ENCODE peak calls at places on chromosomes 5 and 9, in eight cellular contexts. E is fibroblast of pulmonary artery, K is lower lobe of right lung, U is type B pancreatic cell, I is HCT116, L is WTC11, R is body of pancreas, W is GM12865. N is an unnamed sample.

GRCh38 chr5:78758169-78758839 is 109.7 kb upstream of the LHFPL2 start:
- DNase-seq in E (no peak), K (no peak), U (no peak), I (no peak), L (no peak), R (no peak), W (peak), N (no peak)

GRCh38 chr5:158174918-158175663 is 316.1 kb upstream of the CLINT1 start:
- DNase-seq in E (peak), K (peak), U (peak), I (peak), L (peak), R (peak), W (peak), N (no peak)

GRCh38 chr9:115333671-115334070 is 215.7 kb upstream of the TNC start:
- DNase-seq in E (no peak), K (no peak), U (no peak), I (no peak), L (no peak), R (no peak), W (no peak), N (no peak)

GRCh38 chr9:91131433-91131839 is 230.3 kb downstream of the AUH start:
- DNase-seq in E (peak), K (no peak), U (no peak), I (peak), L (no peak), R (peak), W (peak), N (no peak)

GRCh38 chr5:136906545-136906944 is 541.2 kb upstream of the TRPC7 start:
- DNase-seq in E (no peak), K (no peak), U (no peak), I (no peak), L (no peak), R (no peak), W (no peak), N (no peak)

GRCh38 chr9:131100445-131100844 is 4.1 kb downstream of the AIF1L start:
- DNase-seq in E (peak), K (no peak), U (no peak), I (no peak), L (no peak), R (no peak), W (no peak), N (no peak)

GRCh38 chr9:103364753-103365152 is 369.6 kb downstream of the CYLC2 start:
- DNase-seq in E (peak), K (no peak), U (no peak), I (no peak), L (no peak), R (no peak), W (no peak), N (no peak)

GRCh38 chr9:22238809-22239684 is 207.6 kb upstream of the DMRTA1 start:
- DNase-seq in E (peak), K (no peak), U (no peak), I (peak), L (no peak), R (no peak), W (peak), N (no peak)

GRCh38 chr5:140322751-140323731 is 20.1 kb upstream of the PFDN1 start:
- DNase-seq in E (peak), K (no peak), U (no peak), I (no peak), L (no peak), R (peak), W (peak), N (peak)

GRCh38 chr9:127567898-127568617 is 44.0 kb upstream of the STXBP1 start:
- DNase-seq in E (no peak), K (no peak), U (no peak), I (no peak), L (peak), R (no peak), W (no peak), N (no peak)

GRCh38 chr5:177550120-177550519 is 4.2 kb downstream of the FAM193B start:
- DNase-seq in E (no peak), K (no peak), U (no peak), I (no peak), L (no peak), R (no peak), W (no peak), N (no peak)

GRCh38 chr5:79984363-79984762 is 6.7 kb downstream of the MTX3 start:
- DNase-seq in E (no peak), K (no peak), U (no peak), I (no peak), L (no peak), R (no peak), W (no peak), N (no peak)

DNA sequence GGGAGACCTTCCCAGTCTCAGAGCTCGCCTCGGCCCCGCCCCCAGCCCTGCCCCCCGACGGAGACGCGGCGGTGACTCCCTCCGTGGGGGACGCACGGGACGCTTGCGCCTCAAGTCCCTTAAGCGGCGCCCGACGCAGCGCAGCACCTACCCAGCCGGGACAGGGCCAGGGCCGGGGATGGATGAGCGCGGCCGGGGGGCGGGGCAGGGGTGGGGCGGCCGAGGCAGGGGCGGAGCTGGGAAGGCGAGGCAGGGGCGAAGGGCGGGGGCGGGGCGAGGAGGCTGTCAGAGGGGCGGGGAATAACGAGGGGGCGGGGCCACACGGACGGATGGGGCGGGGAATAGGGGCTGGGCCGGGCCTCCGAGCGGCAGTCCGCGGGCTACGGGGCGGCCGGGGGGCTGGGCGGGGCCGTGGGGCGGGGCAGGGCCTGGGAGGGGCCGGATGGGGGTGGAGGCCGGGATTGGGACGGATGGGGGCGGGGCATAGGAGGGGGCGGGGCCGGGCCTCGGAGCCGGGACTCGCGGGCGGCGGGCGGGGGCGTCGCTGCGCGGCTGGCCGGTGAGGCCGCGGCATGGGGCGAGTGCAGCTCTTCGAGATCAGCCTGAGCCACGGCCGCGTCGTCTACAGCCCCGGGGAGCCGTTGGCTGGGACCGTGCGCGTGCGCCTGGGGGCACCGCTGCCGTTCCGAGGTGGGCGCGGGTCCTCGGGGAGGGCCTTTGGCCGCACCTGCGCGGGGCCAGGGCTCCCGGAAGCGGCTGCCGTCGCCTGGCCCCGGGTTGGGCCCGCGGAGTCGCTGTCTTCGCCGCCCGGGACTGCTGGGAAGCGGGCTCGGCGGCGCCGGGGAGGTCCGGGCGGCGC is at the start of gene ARRDC1:
- DNase-seq in E (peak), K (peak), U (peak), I (peak), L (peak), R (peak), W (peak), N (peak)
- TF ChIP-seq CTCF in E (no peak), K (no peak), U (no peak), I (no peak), L (no peak), R (no peak), W (no peak), N (no peak)

DNA sequence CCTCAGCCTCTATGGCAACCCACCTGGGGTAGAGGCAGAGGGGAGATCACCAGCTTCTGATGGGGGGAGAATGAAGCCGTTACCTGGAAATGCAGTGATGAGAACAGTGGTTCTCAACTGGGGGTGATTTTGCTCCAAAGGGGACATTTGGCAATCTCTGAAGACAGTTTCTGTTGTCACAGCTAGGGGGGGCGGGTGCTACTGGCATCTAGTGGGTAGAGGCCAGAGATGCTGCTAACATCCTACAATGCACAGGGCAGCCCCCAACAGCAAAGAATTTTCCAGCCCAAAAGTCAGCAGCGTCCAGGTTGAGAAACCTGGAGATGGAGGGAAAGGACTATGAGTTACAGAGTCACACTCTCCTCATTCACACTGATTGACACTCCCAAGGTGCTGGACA is 84.5 kb downstream of the FGF1 start:
- DNase-seq in E (no peak), K (no peak), U (no peak), I (no peak), L (peak), R (no peak), W (no peak), N (no peak)
- TF ChIP-seq CTCF in E (no peak), K (no peak), U (no peak), I (peak), L (no peak), R (no peak), W (no peak), N (no peak)

GRCh38 chr5:91224459-91224858 is 158.7 kb downstream of the ARRDC3 start:
- DNase-seq in E (no peak), K (no peak), U (no peak), I (no peak), L (no peak), R (no peak), W (no peak), N (no peak)

GRCh38 chr5:91223886-91224285 is 159.2 kb downstream of the ARRDC3 start:
- DNase-seq in E (peak), K (no peak), U (no peak), I (no peak), L (no peak), R (no peak), W (no peak), N (no peak)

GRCh38 chr5:91224969-91225368 is 158.1 kb downstream of the ARRDC3 start:
- DNase-seq in E (no peak), K (no peak), U (no peak), I (no peak), L (no peak), R (no peak), W (peak), N (no peak)

GRCh38 chr5:91229031-91229623 is 154.0 kb downstream of the ARRDC3 start:
- DNase-seq in E (no peak), K (no peak), U (no peak), I (no peak), L (no peak), R (no peak), W (no peak), N (no peak)

GRCh38 chr5:91225848-91226686 is 157.1 kb downstream of the ARRDC3 start:
- DNase-seq in E (peak), K (peak), U (no peak), I (peak), L (peak), R (peak), W (peak), N (no peak)
- TF ChIP-seq CTCF in E (peak), K (peak), U (peak), I (peak), L (peak), R (peak), W (peak), N (no peak)

DNA sequence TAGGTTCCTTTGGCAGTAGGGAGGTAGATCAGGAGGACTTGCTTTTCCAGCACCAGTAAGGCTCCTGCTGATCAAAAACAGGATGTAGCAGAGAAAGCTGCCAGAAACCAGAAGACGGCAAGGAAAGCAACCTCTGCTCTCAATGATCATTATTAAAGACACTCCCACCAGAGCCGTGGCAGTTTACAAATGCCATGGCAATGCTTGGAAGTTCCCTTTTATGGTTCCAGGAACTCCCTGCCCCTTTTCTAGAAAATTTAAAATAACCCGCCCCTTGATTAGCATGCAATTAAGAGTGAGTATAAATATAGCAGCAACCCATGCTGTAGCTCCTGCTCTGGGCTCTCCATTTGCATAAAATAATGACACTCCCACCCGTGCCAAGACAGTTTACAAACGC is 16.1 kb downstream of the EQTN start:
- DNase-seq in E (peak), K (no peak), U (no peak), I (no peak), L (no peak), R (no peak), W (no peak), N (no peak)
- TF ChIP-seq CTCF in E (no peak), K (no peak), U (no peak), I (no peak), L (no peak), R (no peak), W (no peak), N (no peak)

GRCh38 chr9:122016789-122017188 is 76.3 kb downstream of the TTLL11 start:
- DNase-seq in E (peak), K (no peak), U (peak), I (no peak), L (no peak), R (no peak), W (no peak), N (no peak)
- TF ChIP-seq CTCF in E (peak), K (peak), U (peak), I (peak), L (no peak), R (peak), W (no peak), N (no peak)

GRCh38 chr5:128196080-128196479 is 112.5 kb downstream of the SLC12A2 start:
- DNase-seq in E (no peak), K (no peak), U (no peak), I (no peak), L (no peak), R (no peak), W (no peak), N (no peak)
- TF ChIP-seq CTCF in E (no peak), K (no peak), U (no peak), I (no peak), L (no peak), R (no peak), W (no peak), N (no peak)

GRCh38 chr9:15277400-15278137 is 29.4 kb downstream of the TTC39B start:
- DNase-seq in E (peak), K (no peak), U (no peak), I (peak), L (no peak), R (no peak), W (peak), N (no peak)
- TF ChIP-seq CTCF in E (peak), K (peak), U (peak), I (peak), L (no peak), R (peak), W (peak), N (no peak)

GRCh38 chr5:181151146-181151545 is 3.8 kb downstream of the OR2V2 start:
- DNase-seq in E (no peak), K (no peak), U (no peak), I (no peak), L (peak), R (no peak), W (peak), N (no peak)
- TF ChIP-seq CTCF in E (no peak), K (no peak), U (no peak), I (no peak), L (no peak), R (no peak), W (no peak), N (no peak)

DNA sequence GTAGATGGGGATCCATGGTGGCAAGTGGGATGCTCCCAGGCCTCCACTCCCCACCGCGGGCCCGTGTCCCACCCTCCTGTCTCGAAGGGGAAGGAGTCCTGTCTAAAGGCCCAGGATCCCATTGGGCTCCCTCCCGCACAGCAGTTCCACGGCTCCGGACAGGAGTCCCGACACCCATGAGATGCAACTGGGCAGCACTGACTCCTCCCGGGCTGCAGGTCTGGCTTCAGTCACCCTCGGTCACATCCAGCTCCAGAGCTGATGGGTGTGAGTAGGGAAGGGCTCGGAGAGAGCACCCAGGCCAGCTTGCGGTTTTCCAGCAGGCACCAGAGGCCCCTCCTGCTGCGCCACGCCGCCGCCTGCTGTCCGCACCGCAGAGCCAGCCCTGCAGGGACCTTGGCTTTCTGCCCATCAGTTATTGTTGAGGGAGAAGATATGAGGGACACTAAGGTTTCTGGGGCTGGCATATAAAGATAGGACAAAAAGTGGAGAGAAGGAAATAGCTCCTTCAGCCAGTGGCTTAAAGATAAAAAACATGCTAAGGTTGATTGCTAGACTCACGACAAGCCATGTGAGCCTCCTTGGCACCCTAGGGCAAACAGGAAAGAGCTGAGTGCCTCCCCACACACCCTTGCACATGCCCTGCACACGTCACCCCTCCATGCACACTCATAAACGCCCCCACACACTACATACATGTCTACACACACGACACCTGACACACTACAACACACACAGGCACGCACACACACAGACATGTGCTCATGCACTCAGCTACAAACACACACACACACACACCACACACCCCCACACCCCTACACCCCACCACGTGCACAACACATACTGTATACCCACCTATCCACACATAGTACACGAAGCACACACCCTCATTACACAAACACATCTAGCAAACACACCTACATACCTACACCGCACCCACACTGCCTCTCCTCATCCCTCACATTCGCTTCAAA is 79.0 kb downstream of the AK8 start:
- DNase-seq in E (no peak), K (peak), U (no peak), I (no peak), L (peak), R (no peak), W (no peak), N (no peak)
- TF ChIP-seq CTCF in E (no peak), K (peak), U (no peak), I (peak), L (no peak), R (no peak), W (no peak), N (no peak)

N was measured in coronary artery.